ENCODE peak calls at places on chromosomes 6 and 20, in ten cellular contexts. P, V, F, Q, Y, B, M, C, Z and U are unnamed samples.

GRCh38 chr20:14410869-14411555 is 73.6 kb upstream of the FLRT3 start:
- DNase-seq in P (no peak), V (no peak), F (no peak), Q (no peak), Y (no peak), B (no peak), M (no peak), C (no peak), Z (no peak), U (no peak)

GRCh38 chr6:105799051-105799450 is 287.1 kb upstream of the PRDM1 start:
- DNase-seq in P (no peak), V (no peak), F (no peak), Q (no peak), Y (no peak), B (no peak), M (no peak), C (no peak), Z (no peak), U (no peak)

GRCh38 chr6:116969211-116969863 is 92.3 kb downstream of the RFX6 start:
- DNase-seq in P (peak), V (peak), F (peak), Q (no peak), Y (peak), B (no peak), M (peak), C (peak), Z (peak), U (peak)

GRCh38 chr20:34626978-34627377 is 49.9 kb downstream of the PIGU start:
- DNase-seq in P (no peak), V (no peak), F (no peak), Q (no peak), Y (no peak), B (no peak), M (no peak), C (no peak), Z (no peak), U (no peak)

GRCh38 chr6:19415605-19416326 is 421.4 kb upstream of the ID4 start:
- DNase-seq in P (no peak), V (peak), F (peak), Q (no peak), Y (peak), B (no peak), M (no peak), C (no peak), Z (no peak), U (peak)

GRCh38 chr6:157964139-157964538 is 17.5 kb upstream of the SYNJ2 start:
- DNase-seq in P (no peak), V (peak), F (no peak), Q (no peak), Y (no peak), B (no peak), M (no peak), C (no peak), Z (no peak), U (no peak)

GRCh38 chr20:46057856-46058655 is 29.0 kb downstream of the SLC12A5 start:
- DNase-seq in P (no peak), V (peak), F (peak), Q (peak), Y (no peak), B (no peak), M (no peak), C (no peak), Z (no peak), U (peak)

GRCh38 chr20:36642136-36642535 is 3.9 kb downstream of the SLA2 start:
- DNase-seq in P (no peak), V (no peak), F (no peak), Q (no peak), Y (no peak), B (no peak), M (no peak), C (no peak), Z (no peak), U (no peak)